ENCODE peak calls at places on chromosomes 4 and X, in nine cellular contexts. K, B, Z, H, U, D, A, S and N are unnamed samples.

GRCh38 chr4:48024522-48024921 is 8.0 kb downstream of the NIPAL1 start:
- DNase-seq in H (no peak), Z (no peak), U (no peak), B (no peak), A (no peak), K (no peak), D (no peak), S (no peak), N (no peak)

GRCh38 chr4:182788197-182788596 is 129.0 kb downstream of the DCTD start:
- DNase-seq in B (no peak), U (no peak), K (no peak), D (no peak), S (no peak), Z (no peak), A (no peak), H (no peak), N (no peak)

GRCh38 chr4:25030283-25031076 is at the start of gene LGI2:
- DNase-seq in U (no peak), S (no peak), H (peak), K (no peak), B (no peak), A (peak), D (no peak), Z (peak), N (no peak)

GRCh38 chrX:150582338-150582948 is 14.0 kb downstream of the MTM1 start:
- DNase-seq in K (no peak), Z (no peak), H (no peak), U (no peak), D (no peak), S (no peak), B (no peak), A (no peak), N (no peak)

GRCh38 chrX:30308263-30309138 is 689 bp downstream of the NR0B1 start:
- DNase-seq in Z (no peak), D (peak), K (no peak), H (peak), B (no peak), A (peak), S (no peak), U (no peak), N (peak)

GRCh38 chr4:825063-825968 is 613 bp downstream of the CPLX1 start:
- DNase-seq in Z (no peak), B (no peak), A (peak), D (no peak), U (no peak), H (no peak), K (no peak), S (peak), N (no peak)

GRCh38 chrX:40539214-40540142 is 41.3 kb upstream of the ATP6AP2 start:
- DNase-seq in S (peak), D (peak), K (no peak), A (peak), Z (peak), U (peak), H (peak), B (peak), N (no peak)

GRCh38 chrX:12007881-12008280 is 130.4 kb upstream of the FRMPD4 start:
- DNase-seq in U (no peak), K (peak), A (no peak), H (no peak), Z (no peak), S (no peak), D (peak), B (peak), N (no peak)

GRCh38 chr4:83219344-83219990 is 65.1 kb downstream of the COQ2 start:
- DNase-seq in A (no peak), U (no peak), Z (no peak), H (peak), K (no peak), S (peak), B (peak), D (no peak), N (no peak)

GRCh38 chr4:186473933-186474332 is 81.4 kb downstream of the MTNR1A start:
- DNase-seq in H (no peak), D (no peak), B (no peak), A (no peak), S (no peak), K (no peak), Z (no peak), U (no peak), N (no peak)